ENCODE peak calls at places on chromosomes 4 and X, in four cellular contexts. Q is WTC11, E is K562, D is SK-N-SH. W is an unnamed sample.

GRCh38 chrX:112784692-112785091 is 55.9 kb downstream of the AMOT start:
- DNase-seq in Q (no peak), D (no peak), E (no peak), W (no peak)

GRCh38 chr4:6032249-6033244 is 14.3 kb upstream of the C4orf50 start:
- DNase-seq in Q (no peak), D (no peak), E (no peak), W (no peak)

GRCh38 chr4:38173935-38174334 is 213.7 kb downstream of the PTTG2 start:
- DNase-seq in E (no peak), D (no peak), Q (no peak), W (no peak)

GRCh38 chr4:124478518-124478917 is 234.0 kb downstream of the ANKRD50 start:
- DNase-seq in E (no peak), D (peak; percentile 44), Q (no peak), W (no peak)

GRCh38 chrX:46547857-46548256 is 2.6 kb upstream of the ZNF674 start:
- DNase-seq in D (no peak), E (no peak), Q (no peak), W (no peak)

GRCh38 chrX:147853701-147854100 is 58.0 kb upstream of the FMR1 start:
- DNase-seq in Q (no peak), D (no peak), E (no peak), W (no peak)

GRCh38 chr4:139808381-139809206 is 143.0 kb downstream of the MGST2 start:
- DNase-seq in E (no peak), Q (no peak), D (no peak), W (no peak)

GRCh38 chr4:65416875-65417274 is 253.4 kb downstream of the EPHA5 start:
- DNase-seq in E (no peak), Q (no peak), D (no peak), W (no peak)

DNA sequence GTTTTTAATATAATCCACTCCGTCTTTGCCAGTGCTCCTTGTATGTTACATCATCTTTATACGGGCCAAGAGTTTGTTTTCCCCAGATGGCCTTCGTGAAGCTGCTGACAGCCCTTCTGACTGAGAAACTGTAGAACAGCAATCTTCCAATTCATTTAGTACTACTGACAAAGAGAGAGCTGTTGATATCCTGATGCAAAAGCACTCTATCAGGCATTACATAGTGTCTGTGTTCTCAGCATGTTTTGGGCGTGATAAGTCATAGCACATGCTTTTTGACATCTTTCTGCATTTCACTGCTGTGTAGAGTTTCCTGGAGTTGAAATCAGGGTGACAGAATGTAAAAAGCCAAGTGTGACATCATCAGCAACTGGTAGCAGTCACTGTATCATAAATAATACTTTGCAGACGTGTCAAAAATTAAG is 746.3 kb upstream of the FAM241A start:
- DNase-seq in E (no peak), D (no peak), Q (no peak), W (no peak)
- TF ChIP-seq USF1 in E (no peak), D (no peak), Q (no peak), W (no peak)

GRCh38 chr4:145716661-145717200 is 36.8 kb downstream of the C4orf51 start:
- DNase-seq in E (no peak), D (no peak), Q (no peak), W (no peak)
- TF ChIP-seq USF1 in E (no peak), D (no peak), Q (no peak), W (no peak)

GRCh38 chr4:151946718-151947117 is 185.9 kb upstream of the GATB start:
- DNase-seq in Q (no peak), E (no peak), D (no peak), W (no peak)

GRCh38 chr4:151940290-151940689 is 179.5 kb upstream of the GATB start:
- DNase-seq in Q (no peak), D (no peak), E (no peak), W (no peak)

GRCh38 chr4:151940926-151941617 is 180.3 kb upstream of the GATB start:
- DNase-seq in Q (no peak), E (no peak), D (no peak), W (no peak)

GRCh38 chr4:151939670-151940069 is 178.9 kb upstream of the GATB start:
- DNase-seq in Q (no peak), D (no peak), E (no peak), W (no peak)

GRCh38 chr4:151942971-151943370 is 182.2 kb upstream of the GATB start:
- DNase-seq in D (no peak), Q (no peak), E (no peak), W (no peak)
- TF ChIP-seq USF1 in D (no peak), Q (no peak), E (no peak), W (no peak)

GRCh38 chr4:57233391-57233790 is 123.2 kb upstream of the IGFBP7 start:
- DNase-seq in D (peak; percentile 9), Q (no peak), E (no peak), W (no peak)
- TF ChIP-seq USF1 in D (no peak), Q (no peak), E (no peak), W (no peak)

GRCh38 chr4:7806080-7806630 is 133.5 kb downstream of the AFAP1 start:
- DNase-seq in D (no peak), E (no peak), Q (peak; percentile 41), W (no peak)
- TF ChIP-seq USF1 in D (no peak), E (no peak), Q (no peak), W (no peak)

DNA sequence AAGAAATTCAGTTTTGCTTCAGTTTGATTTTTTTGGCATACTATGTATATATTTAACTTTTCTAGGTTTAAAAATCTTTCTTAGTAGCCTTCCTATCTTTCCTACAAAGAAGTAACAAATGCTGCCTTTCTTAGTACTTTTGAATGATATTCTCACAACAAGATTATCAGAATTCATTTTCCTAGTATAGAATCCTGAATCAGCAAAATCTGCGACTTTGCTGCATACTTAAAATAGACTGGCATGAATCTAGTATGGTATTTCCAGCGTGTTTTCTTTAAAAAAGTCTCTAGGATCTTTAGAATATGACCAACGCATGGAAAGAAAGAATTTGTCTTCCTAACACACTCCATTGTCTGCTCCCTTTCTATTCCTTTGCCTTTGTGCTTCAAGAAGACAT is 349.9 kb downstream of the PPARGC1A start:
- DNase-seq in E (no peak), D (no peak), Q (no peak), W (no peak)
- TF ChIP-seq USF1 in E (no peak), D (no peak), Q (no peak), W (no peak)